ENCODE peak calls at places on chromosomes 1 and 21, in five cellular contexts. C is activated T-cell treated with anti-CD3 and anti-CD28 coated beads for 1 hour, L is mammary epithelial cell, Y is activated T-helper 1 cell treated with Interleukin-2 at 50 U/mL for 16 hours, W is GM12865. O is an unnamed sample.

GRCh38 chr1:95002657-95003432 is 69.9 kb downstream of the ALG14 start:
- DNase-seq in L (no peak), W (no peak), C (no peak), Y (no peak), O (no peak)

GRCh38 chr1:17089496-17089895 is 29.8 kb downstream of the PADI2 start:
- DNase-seq in Y (no peak), C (no peak), W (no peak), L (no peak), O (no peak)

GRCh38 chr1:24045766-24046165 is 65.6 kb upstream of the SRSF10 start:
- DNase-seq in Y (no peak), C (no peak), L (no peak), W (no peak), O (no peak)

GRCh38 chr1:201320168-201320842 is 37.0 kb downstream of the PKP1 start:
- DNase-seq in C (no peak), Y (no peak), W (no peak), L (no peak), O (no peak)

GRCh38 chr1:20233394-20233793 is 47.1 kb upstream of the PLA2G2C start:
- DNase-seq in C (no peak), L (peak; percentile 11), W (peak; percentile 40), Y (no peak), O (no peak)

GRCh38 chr21:45163413-45164123 is 89.2 kb downstream of the ADARB1 start:
- DNase-seq in C (no peak), Y (no peak), W (no peak), L (no peak), O (no peak)

GRCh38 chr1:174433451-174433850 is 14.3 kb upstream of the GPR52 start:
- DNase-seq in Y (no peak), W (no peak), L (peak; percentile 62), C (no peak), O (no peak)

GRCh38 chr1:70475023-70475422 is 64.0 kb downstream of the CTH start:
- DNase-seq in L (no peak), C (no peak), Y (no peak), W (no peak), O (no peak)

GRCh38 chr1:51675177-51675780 is 58.4 kb downstream of the OSBPL9 start:
- DNase-seq in C (no peak), W (no peak), L (peak; percentile 46), Y (no peak), O (no peak)

GRCh38 chr21:26438976-26439375 is 134.1 kb downstream of the CYYR1 start:
- DNase-seq in Y (no peak), L (no peak), C (no peak), W (no peak), O (no peak)

GRCh38 chr1:100184536-100184935 is 6.5 kb upstream of the LRRC39 start:
- DNase-seq in C (no peak), L (no peak), Y (no peak), W (peak; percentile 57), O (no peak)

GRCh38 chr21:39220150-39220549 is 36.9 kb upstream of the PSMG1 start:
- DNase-seq in Y (no peak), W (no peak), L (no peak), C (no peak), O (no peak)

GRCh38 chr1:186841599-186841998 is 12.8 kb downstream of the PLA2G4A start:
- DNase-seq in C (no peak), Y (no peak), W (no peak), L (no peak), O (no peak)

GRCh38 chr1:41277371-41277994 is 35.4 kb upstream of the SCMH1 start:
- DNase-seq in C (no peak), W (no peak), L (no peak), Y (no peak), O (no peak)

O was measured in NCI-H460.